ENCODE peak calls at places on chromosome 4, in six cellular contexts. F is astrocyte of the spinal cord, Z is brain microvascular endothelial cell, T is gastrocnemius medialis, B is NT2/D1, S is right cardiac atrium. G is an unnamed sample.
A peak's percentile ranks its signal among the peaks of the same experiment; 100 is the strongest.

GRCh38 chr4:187606581-187606980 is 389.0 kb upstream of the ZFP42 start:
- DNase-seq in F (peak; percentile 66), Z (peak; percentile 61), T (no peak), B (peak; percentile 32), S (no peak), G (no peak)

GRCh38 chr4:13570916-13571315 is 26.6 kb upstream of the NKX3-2 start:
- DNase-seq in F (no peak), Z (no peak), T (no peak), B (no peak), S (no peak), G (no peak)

GRCh38 chr4:147643616-147644015 is 26.4 kb downstream of the TMEM184C start:
- DNase-seq in F (no peak), Z (no peak), T (no peak), B (no peak), S (no peak), G (no peak)

GRCh38 chr4:108072300-108072699 is 82.6 kb downstream of the HADH start:
- DNase-seq in F (no peak), Z (no peak), T (no peak), B (no peak), S (no peak), G (no peak)

GRCh38 chr4:153676984-153677383 is 7.1 kb upstream of the TLR2 start:
- DNase-seq in F (peak; percentile 91), Z (peak; percentile 88), T (no peak), B (no peak), S (no peak), G (peak; percentile 62)

GRCh38 chr4:13849778-13850177 is 222.3 kb upstream of the BOD1L1 start:
- DNase-seq in F (no peak), Z (no peak), T (no peak), B (no peak), S (no peak), G (no peak)

GRCh38 chr4:137531121-137531520 is 1.2 kb downstream of the PCDH18 start:
- DNase-seq in F (peak; percentile 65), Z (peak; percentile 50), T (no peak), B (no peak), S (no peak), G (no peak)

GRCh38 chr4:73917081-73917501 is 47.9 kb downstream of the CXCL1 start:
- DNase-seq in F (peak; percentile 97), Z (peak; percentile 89), T (no peak), B (no peak), S (no peak), G (peak; percentile 98)

GRCh38 chr4:16079046-16079445 is 4.8 kb downstream of the PROM1 start:
- DNase-seq in F (no peak), Z (no peak), T (no peak), B (no peak), S (no peak), G (no peak)

GRCh38 chr4:118290951-118291350 is 61.9 kb downstream of the PRSS12 start:
- DNase-seq in F (peak; percentile 7), Z (no peak), T (no peak), B (no peak), S (no peak), G (no peak)

GRCh38 chr4:105923507-105924238 is 28.4 kb downstream of the NPNT start:
- DNase-seq in F (peak; percentile 7), Z (peak; percentile 1), T (no peak), B (no peak), S (no peak), G (no peak)

GRCh38 chr4:6367313-6367945 is 97.8 kb downstream of the WFS1 start:
- DNase-seq in F (no peak), Z (no peak), T (no peak), B (peak; percentile 66), S (no peak), G (no peak)

GRCh38 chr4:159606835-159607234 is 504.0 kb downstream of the RAPGEF2 start:
- DNase-seq in F (peak; percentile 42), Z (no peak), T (no peak), B (no peak), S (no peak), G (peak; percentile 27)

GRCh38 chr4:154348657-154349056 is 142.9 kb downstream of the DCHS2 start:
- DNase-seq in F (no peak), Z (no peak), T (no peak), B (no peak), S (no peak), G (no peak)

GRCh38 chr4:2948895-2949781 is 14.1 kb downstream of the NOP14 start:
- DNase-seq in F (no peak), Z (no peak), T (peak; percentile 14), B (no peak), S (no peak), G (no peak)

GRCh38 chr4:6115746-6116586 is 84.4 kb downstream of the JAKMIP1 start:
- DNase-seq in F (no peak), Z (no peak), T (no peak), B (no peak), S (no peak), G (no peak)

GRCh38 chr4:156322592-156322991 is 368.9 kb upstream of the CTSO start:
- DNase-seq in F (peak; percentile 86), Z (peak; percentile 68), T (no peak), B (no peak), S (no peak), G (peak; percentile 20)

GRCh38 chr4:10207116-10207515 is 90.5 kb upstream of the WDR1 start:
- DNase-seq in F (no peak), Z (no peak), T (no peak), B (no peak), S (no peak), G (no peak)

GRCh38 chr4:111268769-111269414 is 646.0 kb upstream of the PITX2 start:
- DNase-seq in F (peak; percentile 48), Z (peak; percentile 1), T (no peak), B (no peak), S (no peak), G (no peak)

GRCh38 chr4:22787753-22788389 is 95.1 kb downstream of the GBA3 start:
- DNase-seq in F (peak; percentile 43), Z (no peak), T (no peak), B (no peak), S (no peak), G (no peak)

GRCh38 chr4:14180983-14181601 is 553.6 kb upstream of the BOD1L1 start:
- DNase-seq in F (peak; percentile 20), Z (no peak), T (no peak), B (no peak), S (no peak), G (no peak)

GRCh38 chr4:56215901-56216300 is 171.4 kb downstream of the AASDH start:
- DNase-seq in F (peak; percentile 70), Z (peak; percentile 47), T (no peak), B (no peak), S (peak; percentile 68), G (peak; percentile 37)

GRCh38 chr4:186627226-186627865 is 72.0 kb upstream of the MTNR1A start:
- DNase-seq in F (peak; percentile 49), Z (no peak), T (no peak), B (no peak), S (no peak), G (no peak)

GRCh38 chr4:7754565-7755262 is 184.9 kb downstream of the AFAP1 start:
- DNase-seq in F (no peak), Z (no peak), T (no peak), B (no peak), S (peak; percentile 44), G (no peak)
- H3K4me3 ChIP-seq in F (no peak overlapping the region), Z (no peak overlapping the region), T (no peak overlapping the region), B (no peak overlapping the region), S (no peak overlapping the region), G (no peak overlapping the region)

DNA sequence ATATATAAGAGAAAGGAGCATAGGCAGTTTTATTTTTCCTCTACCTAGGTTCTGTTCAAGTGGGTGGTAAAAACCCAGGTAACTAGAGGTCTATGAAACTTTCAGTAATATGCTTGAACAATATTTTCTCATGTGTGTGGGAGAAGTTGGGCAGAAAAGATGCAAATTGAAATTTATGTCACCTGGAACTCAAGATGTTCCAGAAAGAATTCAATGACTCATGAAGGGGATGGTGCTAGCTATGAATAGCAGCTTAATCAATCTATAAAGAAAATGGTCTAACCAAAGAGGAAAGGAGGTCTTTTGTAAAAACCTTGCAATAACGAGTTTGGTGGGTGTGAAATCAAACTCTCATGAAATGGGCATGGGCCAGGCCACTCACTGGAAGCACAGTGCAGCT is 263.8 kb downstream of the INPP4B start:
- DNase-seq in F (no peak), Z (no peak), T (no peak), B (no peak), S (no peak), G (no peak)
- H3K4me3 ChIP-seq in F (no peak overlapping the region), Z (no peak overlapping the region), T (no peak overlapping the region), B (no peak overlapping the region), S (no peak overlapping the region), G (no peak overlapping the region)

GRCh38 chr4:83334425-83335241 is at the start of gene HPSE:
- DNase-seq in F (peak; percentile 45), Z (peak; percentile 40), T (peak; percentile 53), B (peak; percentile 40), S (peak; percentile 94), G (peak; percentile 10)

GRCh38 chr4:83340692-83341343 is 6.2 kb upstream of the HPSE start:
- DNase-seq in F (no peak), Z (no peak), T (no peak), B (no peak), S (no peak), G (no peak)

GRCh38 chr4:83331959-83332358 is 2.7 kb downstream of the HPSE start:
- DNase-seq in F (no peak), Z (no peak), T (no peak), B (no peak), S (no peak), G (no peak)

GRCh38 chr4:83339573-83339972 is 4.9 kb upstream of the HPSE start:
- DNase-seq in F (no peak), Z (no peak), T (no peak), B (no peak), S (no peak), G (no peak)

DNA sequence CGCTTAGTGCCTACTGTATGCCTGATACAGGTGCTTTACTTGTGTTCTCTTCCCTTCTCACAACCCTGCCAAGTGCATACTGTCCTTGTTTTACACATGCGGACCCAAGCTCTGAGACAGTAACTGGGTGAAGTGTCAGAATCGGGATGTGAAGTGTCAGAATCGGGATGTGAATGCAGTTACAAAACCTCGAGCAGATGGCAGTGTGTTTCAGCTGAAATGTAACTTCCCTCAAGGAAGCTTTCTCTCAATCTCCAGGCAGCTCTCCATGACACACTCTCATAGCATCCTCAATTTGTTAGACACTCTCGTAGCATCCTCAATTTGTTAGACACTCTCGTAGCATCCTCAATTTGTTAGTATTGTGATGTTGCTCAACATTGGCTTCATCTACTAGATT is 1.0 kb upstream of the HPSE start:
- DNase-seq in F (no peak), Z (no peak), T (no peak), B (no peak), S (no peak), G (no peak)
- H3K4me3 ChIP-seq in F (no peak overlapping the region), Z (no peak overlapping the region), T (no peak overlapping the region), B (no peak overlapping the region), S (no peak overlapping the region), G (no peak overlapping the region)

DNA sequence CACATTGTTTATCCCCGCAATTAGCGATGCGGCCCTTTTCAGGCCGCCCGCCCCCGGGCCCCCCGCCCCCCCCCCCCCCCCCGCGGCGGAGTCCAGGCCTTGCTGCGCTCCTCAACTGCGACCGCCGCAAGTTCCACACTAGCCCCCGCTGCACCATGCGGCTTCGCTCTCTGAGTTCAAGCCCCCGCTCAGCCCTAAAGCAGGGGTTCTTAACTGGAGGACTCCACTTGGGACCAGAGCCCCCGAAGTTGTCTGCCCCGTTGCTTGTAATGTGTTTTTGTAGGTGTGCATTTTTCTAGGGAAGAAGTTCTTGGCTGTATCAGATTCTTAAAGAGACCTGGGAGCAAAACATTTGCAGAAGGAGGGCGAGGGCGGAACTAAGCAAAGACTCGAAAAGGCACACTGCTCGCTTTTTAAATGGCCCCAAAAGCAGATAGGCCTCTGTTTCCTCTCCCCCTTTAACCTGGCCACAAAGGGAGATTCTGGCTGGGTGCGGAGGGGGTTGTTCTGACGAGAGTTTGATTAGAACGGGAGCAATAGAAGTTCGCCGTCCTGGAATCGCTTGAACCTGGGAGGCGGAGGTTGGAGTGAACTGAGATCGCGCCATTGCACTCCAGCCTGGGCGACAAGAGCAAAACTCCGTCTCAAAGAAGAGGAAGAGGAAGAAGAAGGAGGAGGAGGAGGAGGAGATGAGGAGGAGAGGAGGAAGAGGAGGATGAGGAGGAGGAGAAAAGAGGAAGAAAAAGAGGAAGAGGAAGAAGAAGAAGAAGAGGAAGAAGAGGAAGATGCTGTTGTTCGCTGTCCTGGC is 2.3 kb upstream of the MSX1 start:
- DNase-seq in F (peak; percentile 18), Z (no peak), T (no peak), B (no peak), S (no peak), G (no peak)
- H3K4me3 ChIP-seq in F (peak overlapping the region; percentile 14), Z (no peak overlapping the region), T (peak overlapping the region; percentile 35), B (no peak overlapping the region), S (peak overlapping the region; percentile 54), G (no peak overlapping the region)

G was measured in retinal pigment epithelial cell.